ENCODE peak calls at places on chromosome 22, in four cellular contexts. One of them, this sample, is unnamed.

GRCh38 chr22:50473088-50473487 is 1.7 kb downstream of the SBF1 start:
- DNase-seq in cardiac septum: no peak
- DNase-seq in lower leg skin: no peak
- DNase-seq in fibroblast of the conjunctiva: no peak
- DNase-seq in this sample: peak; percentile 38

GRCh38 chr22:42676059-42676607 is 26.9 kb upstream of the CYB5R3 start:
- DNase-seq in fibroblast of the conjunctiva: no peak
- DNase-seq in lower leg skin: no peak
- DNase-seq in cardiac septum: no peak
- DNase-seq in this sample: no peak

GRCh38 chr22:22702874-22703570 is 58.6 kb downstream of the GGTLC2 start:
- DNase-seq in cardiac septum: peak; percentile 62
- DNase-seq in lower leg skin: peak; percentile 68
- DNase-seq in fibroblast of the conjunctiva: no peak
- DNase-seq in this sample: no peak

GRCh38 chr22:45112136-45112879 is 51.4 kb upstream of the NUP50 start:
- DNase-seq in cardiac septum: peak; percentile 69
- DNase-seq in fibroblast of the conjunctiva: peak; percentile 23
- DNase-seq in lower leg skin: peak; percentile 6
- DNase-seq in this sample: no peak

GRCh38 chr22:50714150-50714549 is 23.9 kb upstream of the ACR start:
- DNase-seq in fibroblast of the conjunctiva: no peak
- DNase-seq in cardiac septum: no peak
- DNase-seq in lower leg skin: no peak
- DNase-seq in this sample: no peak

GRCh38 chr22:17191163-17191562 is 28.1 kb downstream of the ADA2 start:
- DNase-seq in cardiac septum: no peak
- DNase-seq in lower leg skin: no peak
- DNase-seq in fibroblast of the conjunctiva: no peak
- DNase-seq in this sample: no peak

GRCh38 chr22:42300286-42301071 is 30.0 kb upstream of the TCF20 start:
- DNase-seq in fibroblast of the conjunctiva: no peak
- DNase-seq in cardiac septum: no peak
- DNase-seq in lower leg skin: no peak
- DNase-seq in this sample: no peak

GRCh38 chr22:47051435-47052175 is 289.2 kb downstream of the TBC1D22A start:
- DNase-seq in cardiac septum: no peak
- DNase-seq in fibroblast of the conjunctiva: no peak
- DNase-seq in lower leg skin: no peak
- DNase-seq in this sample: no peak

GRCh38 chr22:46575915-46576555 is 38.6 kb upstream of the CELSR1 start:
- DNase-seq in cardiac septum: no peak
- DNase-seq in fibroblast of the conjunctiva: no peak
- DNase-seq in lower leg skin: no peak
- DNase-seq in this sample: peak; percentile 40

GRCh38 chr22:49015993-49016908 is 811.4 kb downstream of the BRD1 start:
- DNase-seq in lower leg skin: peak; percentile 73
- DNase-seq in cardiac septum: peak; percentile 54
- DNase-seq in fibroblast of the conjunctiva: no peak
- DNase-seq in this sample: no peak

GRCh38 chr22:18029686-18030267 is 5.4 kb upstream of the MICAL3 start:
- DNase-seq in cardiac septum: no peak
- DNase-seq in lower leg skin: no peak
- DNase-seq in fibroblast of the conjunctiva: no peak
- DNase-seq in this sample: no peak

GRCh38 chr22:22546490-22546889 is 12.6 kb downstream of the PRAME start:
- DNase-seq in cardiac septum: no peak
- DNase-seq in lower leg skin: no peak
- DNase-seq in fibroblast of the conjunctiva: no peak
- DNase-seq in this sample: no peak

This sample was measured in T47D.